ENCODE peak calls at places on chromosomes 6 and 20, in seven cellular contexts. One of them, this sample, is unnamed.

GRCh38 chr6:99016355-99016754 is 68.6 kb upstream of the FBXL4 start:
- DNase-seq in Karpas-422: no peak
- DNase-seq in Peyer's patch: no peak
- DNase-seq in brain microvascular endothelial cell: peak; percentile 32
- DNase-seq in DND-41: peak; percentile 47
- DNase-seq in AG04450: no peak
- DNase-seq in upper lobe of right lung: no peak
- DNase-seq in this sample: no peak

GRCh38 chr6:157343732-157344131 is 20.4 kb upstream of the TMEM242 start:
- DNase-seq in upper lobe of right lung: no peak
- DNase-seq in Peyer's patch: no peak
- DNase-seq in AG04450: no peak
- DNase-seq in brain microvascular endothelial cell: no peak
- DNase-seq in Karpas-422: no peak
- DNase-seq in DND-41: no peak
- DNase-seq in this sample: no peak

GRCh38 chr6:131811510-131811909 is 3.7 kb downstream of the ENPP1 start:
- DNase-seq in DND-41: no peak
- DNase-seq in brain microvascular endothelial cell: no peak
- DNase-seq in AG04450: no peak
- DNase-seq in Peyer's patch: no peak
- DNase-seq in upper lobe of right lung: no peak
- DNase-seq in Karpas-422: peak; percentile 53
- DNase-seq in this sample: no peak

GRCh38 chr6:159422041-159422984 is 253.1 kb downstream of the FNDC1 start:
- DNase-seq in Karpas-422: no peak
- DNase-seq in brain microvascular endothelial cell: peak; percentile 59
- DNase-seq in DND-41: no peak
- DNase-seq in upper lobe of right lung: no peak
- DNase-seq in Peyer's patch: no peak
- DNase-seq in AG04450: no peak
- DNase-seq in this sample: no peak

GRCh38 chr20:61804896-61805295 is 260.8 kb downstream of the TAF4 start:
- DNase-seq in Peyer's patch: peak; percentile 11
- DNase-seq in AG04450: no peak
- DNase-seq in DND-41: no peak
- DNase-seq in upper lobe of right lung: peak; percentile 40
- DNase-seq in Karpas-422: no peak
- DNase-seq in brain microvascular endothelial cell: no peak
- DNase-seq in this sample: no peak

GRCh38 chr6:158715330-158716311 is 65.8 kb downstream of the SYTL3 start:
- DNase-seq in brain microvascular endothelial cell: no peak
- DNase-seq in Peyer's patch: peak; percentile 79
- DNase-seq in Karpas-422: peak; percentile 83
- DNase-seq in DND-41: no peak
- DNase-seq in upper lobe of right lung: peak; percentile 74
- DNase-seq in AG04450: no peak
- DNase-seq in this sample: no peak

GRCh38 chr6:123802697-123803455 is 789 bp upstream of the NKAIN2 start:
- DNase-seq in upper lobe of right lung: peak; percentile 88
- DNase-seq in AG04450: peak; percentile 34
- DNase-seq in brain microvascular endothelial cell: peak; percentile 78
- DNase-seq in DND-41: peak; percentile 46
- DNase-seq in Karpas-422: peak; percentile 84
- DNase-seq in Peyer's patch: peak; percentile 73
- DNase-seq in this sample: peak; percentile 77

GRCh38 chr6:15441215-15441868 is 195.5 kb downstream of the JARID2 start:
- DNase-seq in AG04450: no peak
- DNase-seq in brain microvascular endothelial cell: peak; percentile 70
- DNase-seq in Peyer's patch: no peak
- DNase-seq in DND-41: peak; percentile 63
- DNase-seq in Karpas-422: peak; percentile 65
- DNase-seq in upper lobe of right lung: no peak
- DNase-seq in this sample: no peak

GRCh38 chr6:98653171-98653570 is 181.2 kb upstream of the POU3F2 start:
- DNase-seq in AG04450: no peak
- DNase-seq in upper lobe of right lung: no peak
- DNase-seq in Karpas-422: no peak
- DNase-seq in Peyer's patch: no peak
- DNase-seq in brain microvascular endothelial cell: no peak
- DNase-seq in DND-41: no peak
- DNase-seq in this sample: no peak

GRCh38 chr6:153965996-153966395 is 73.0 kb upstream of the OPRM1 start:
- DNase-seq in brain microvascular endothelial cell: peak; percentile 77
- DNase-seq in AG04450: no peak
- DNase-seq in Karpas-422: no peak
- DNase-seq in upper lobe of right lung: no peak
- DNase-seq in DND-41: peak; percentile 26
- DNase-seq in Peyer's patch: no peak
- DNase-seq in this sample: no peak

GRCh38 chr20:1824834-1825233 is 70.4 kb upstream of the SIRPA start:
- DNase-seq in upper lobe of right lung: no peak
- DNase-seq in Karpas-422: no peak
- DNase-seq in Peyer's patch: no peak
- DNase-seq in AG04450: no peak
- DNase-seq in DND-41: no peak
- DNase-seq in brain microvascular endothelial cell: no peak
- DNase-seq in this sample: no peak

GRCh38 chr6:97195117-97195516 is 87.9 kb downstream of the MMS22L start:
- DNase-seq in Karpas-422: no peak
- DNase-seq in DND-41: no peak
- DNase-seq in upper lobe of right lung: no peak
- DNase-seq in brain microvascular endothelial cell: peak; percentile 50
- DNase-seq in AG04450: no peak
- DNase-seq in Peyer's patch: no peak
- DNase-seq in this sample: no peak

GRCh38 chr6:152459245-152459644 is 177.9 kb downstream of the SYNE1 start:
- DNase-seq in brain microvascular endothelial cell: no peak
- DNase-seq in AG04450: no peak
- DNase-seq in upper lobe of right lung: no peak
- DNase-seq in Peyer's patch: no peak
- DNase-seq in DND-41: no peak
- DNase-seq in Karpas-422: no peak
- DNase-seq in this sample: no peak

GRCh38 chr6:104940881-104941693 is 15.8 kb upstream of the LIN28B start:
- DNase-seq in Peyer's patch: peak; percentile 54
- DNase-seq in DND-41: no peak
- DNase-seq in upper lobe of right lung: no peak
- DNase-seq in Karpas-422: no peak
- DNase-seq in AG04450: no peak
- DNase-seq in brain microvascular endothelial cell: no peak
- DNase-seq in this sample: no peak

GRCh38 chr6:148269386-148269785 is 73.3 kb upstream of the SASH1 start:
- DNase-seq in Karpas-422: no peak
- DNase-seq in Peyer's patch: no peak
- DNase-seq in brain microvascular endothelial cell: no peak
- DNase-seq in DND-41: no peak
- DNase-seq in AG04450: no peak
- DNase-seq in upper lobe of right lung: no peak
- DNase-seq in this sample: no peak

GRCh38 chr6:105711216-105711615 is 308.3 kb upstream of the PREP start:
- DNase-seq in Karpas-422: no peak
- DNase-seq in upper lobe of right lung: no peak
- DNase-seq in DND-41: no peak
- DNase-seq in brain microvascular endothelial cell: peak; percentile 18
- DNase-seq in Peyer's patch: no peak
- DNase-seq in AG04450: no peak
- DNase-seq in this sample: no peak

GRCh38 chr20:64154590-64155257 is 9.5 kb upstream of the MYT1 start:
- DNase-seq in AG04450: no peak
- DNase-seq in Peyer's patch: no peak
- DNase-seq in Karpas-422: no peak
- DNase-seq in upper lobe of right lung: no peak
- DNase-seq in DND-41: no peak
- DNase-seq in brain microvascular endothelial cell: no peak
- DNase-seq in this sample: peak; percentile 33

GRCh38 chr6:30175765-30176164 is 12.4 kb downstream of the TRIM15 start:
- DNase-seq in DND-41: no peak
- DNase-seq in AG04450: no peak
- DNase-seq in Peyer's patch: no peak
- DNase-seq in Karpas-422: no peak
- DNase-seq in brain microvascular endothelial cell: no peak
- DNase-seq in upper lobe of right lung: no peak
- DNase-seq in this sample: no peak

GRCh38 chr6:113934101-113934500 is 36.8 kb downstream of the HDAC2 start:
- DNase-seq in DND-41: no peak
- DNase-seq in AG04450: no peak
- DNase-seq in Karpas-422: no peak
- DNase-seq in Peyer's patch: no peak
- DNase-seq in brain microvascular endothelial cell: no peak
- DNase-seq in upper lobe of right lung: no peak
- DNase-seq in this sample: no peak

GRCh38 chr6:41581381-41581991 is 35.3 kb downstream of the FOXP4 start:
- DNase-seq in AG04450: peak; percentile 59
- DNase-seq in brain microvascular endothelial cell: peak; percentile 83
- DNase-seq in DND-41: no peak
- DNase-seq in upper lobe of right lung: no peak
- DNase-seq in Karpas-422: no peak
- DNase-seq in Peyer's patch: no peak
- DNase-seq in this sample: peak; percentile 80
- H3K27ac ChIP-seq in AG04450: peak overlapping the region; percentile 55
- H3K27ac ChIP-seq in brain microvascular endothelial cell: peak overlapping the region; percentile 67
- H3K27ac ChIP-seq in DND-41: no peak overlapping the region
- H3K27ac ChIP-seq in upper lobe of right lung: no peak overlapping the region
- H3K27ac ChIP-seq in Karpas-422: no peak overlapping the region
- H3K27ac ChIP-seq in Peyer's patch: no peak overlapping the region
- H3K27ac ChIP-seq in this sample: no peak overlapping the region

DNA sequence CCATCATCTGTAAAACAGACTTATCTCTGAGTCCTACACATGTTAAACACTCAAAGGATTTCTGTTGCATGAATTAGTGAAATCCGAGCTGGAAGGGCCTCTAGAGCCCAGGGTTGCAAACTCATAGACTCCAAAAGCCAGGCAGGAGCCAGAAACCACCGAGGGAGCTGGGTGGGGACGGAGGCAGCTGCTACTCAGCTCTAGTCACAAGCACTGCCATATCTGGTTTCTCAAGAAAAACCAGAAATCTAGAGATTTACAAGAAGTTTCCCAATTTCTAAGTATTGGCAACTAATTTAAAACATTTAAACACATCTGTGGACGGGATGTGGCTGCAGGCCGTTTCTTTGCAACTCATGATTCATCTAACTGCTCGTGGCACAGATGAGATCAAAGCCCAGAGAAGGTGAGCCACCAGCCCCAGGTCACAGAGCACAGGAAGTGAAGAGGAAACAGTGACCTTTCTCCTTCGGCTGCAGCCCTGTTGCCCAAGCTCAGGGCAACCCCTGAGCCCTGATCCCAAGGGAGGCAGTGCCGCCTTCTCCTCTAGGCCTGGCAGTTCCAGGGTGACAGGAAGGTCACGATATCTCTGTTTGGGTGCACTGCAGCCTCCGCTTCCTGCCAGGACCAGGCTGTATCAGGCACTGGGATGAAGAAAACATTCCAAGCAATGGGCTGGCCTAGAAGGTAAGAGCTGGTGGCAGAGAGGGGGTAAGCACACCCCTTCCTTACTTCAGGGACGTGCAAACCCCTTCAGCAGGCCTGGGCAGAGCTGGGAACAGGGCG is 26.4 kb upstream of the PTGIS start:
- DNase-seq in AG04450: peak; percentile 69
- DNase-seq in brain microvascular endothelial cell: peak; percentile 53
- DNase-seq in upper lobe of right lung: no peak
- DNase-seq in Peyer's patch: no peak
- DNase-seq in DND-41: peak; percentile 88
- DNase-seq in Karpas-422: no peak
- DNase-seq in this sample: peak; percentile 92
- H3K27ac ChIP-seq in AG04450: peak overlapping the region; percentile 92
- H3K27ac ChIP-seq in brain microvascular endothelial cell: peak overlapping the region; percentile 59
- H3K27ac ChIP-seq in upper lobe of right lung: peak overlapping the region; percentile 72
- H3K27ac ChIP-seq in Peyer's patch: peak overlapping the region; percentile 42
- H3K27ac ChIP-seq in DND-41: peak overlapping the region; percentile 80
- H3K27ac ChIP-seq in Karpas-422: no peak overlapping the region
- H3K27ac ChIP-seq in this sample: peak overlapping the region; percentile 66

GRCh38 chr6:122628714-122629113 is 18.5 kb downstream of the PKIB start:
- DNase-seq in DND-41: no peak
- DNase-seq in brain microvascular endothelial cell: no peak
- DNase-seq in upper lobe of right lung: no peak
- DNase-seq in Peyer's patch: no peak
- DNase-seq in Karpas-422: no peak
- DNase-seq in AG04450: no peak
- DNase-seq in this sample: no peak

GRCh38 chr6:122622404-122622938 is 12.3 kb downstream of the PKIB start:
- DNase-seq in upper lobe of right lung: no peak
- DNase-seq in Peyer's patch: no peak
- DNase-seq in DND-41: no peak
- DNase-seq in Karpas-422: no peak
- DNase-seq in brain microvascular endothelial cell: no peak
- DNase-seq in AG04450: no peak
- DNase-seq in this sample: no peak

GRCh38 chr6:122623279-122623678 is 13.1 kb downstream of the PKIB start:
- DNase-seq in upper lobe of right lung: no peak
- DNase-seq in brain microvascular endothelial cell: no peak
- DNase-seq in Karpas-422: no peak
- DNase-seq in Peyer's patch: no peak
- DNase-seq in DND-41: no peak
- DNase-seq in AG04450: no peak
- DNase-seq in this sample: no peak

GRCh38 chr6:122621638-122622037 is 11.4 kb downstream of the PKIB start:
- DNase-seq in brain microvascular endothelial cell: no peak
- DNase-seq in Karpas-422: no peak
- DNase-seq in upper lobe of right lung: no peak
- DNase-seq in AG04450: no peak
- DNase-seq in Peyer's patch: no peak
- DNase-seq in DND-41: no peak
- DNase-seq in this sample: no peak

GRCh38 chr6:122624853-122625252 is 14.6 kb downstream of the PKIB start:
- DNase-seq in AG04450: no peak
- DNase-seq in Peyer's patch: no peak
- DNase-seq in DND-41: no peak
- DNase-seq in upper lobe of right lung: no peak
- DNase-seq in Karpas-422: no peak
- DNase-seq in brain microvascular endothelial cell: no peak
- DNase-seq in this sample: no peak
- H3K27ac ChIP-seq in AG04450: no peak overlapping the region
- H3K27ac ChIP-seq in Peyer's patch: no peak overlapping the region
- H3K27ac ChIP-seq in DND-41: no peak overlapping the region
- H3K27ac ChIP-seq in upper lobe of right lung: no peak overlapping the region
- H3K27ac ChIP-seq in Karpas-422: no peak overlapping the region
- H3K27ac ChIP-seq in brain microvascular endothelial cell: no peak overlapping the region
- H3K27ac ChIP-seq in this sample: no peak overlapping the region

DNA sequence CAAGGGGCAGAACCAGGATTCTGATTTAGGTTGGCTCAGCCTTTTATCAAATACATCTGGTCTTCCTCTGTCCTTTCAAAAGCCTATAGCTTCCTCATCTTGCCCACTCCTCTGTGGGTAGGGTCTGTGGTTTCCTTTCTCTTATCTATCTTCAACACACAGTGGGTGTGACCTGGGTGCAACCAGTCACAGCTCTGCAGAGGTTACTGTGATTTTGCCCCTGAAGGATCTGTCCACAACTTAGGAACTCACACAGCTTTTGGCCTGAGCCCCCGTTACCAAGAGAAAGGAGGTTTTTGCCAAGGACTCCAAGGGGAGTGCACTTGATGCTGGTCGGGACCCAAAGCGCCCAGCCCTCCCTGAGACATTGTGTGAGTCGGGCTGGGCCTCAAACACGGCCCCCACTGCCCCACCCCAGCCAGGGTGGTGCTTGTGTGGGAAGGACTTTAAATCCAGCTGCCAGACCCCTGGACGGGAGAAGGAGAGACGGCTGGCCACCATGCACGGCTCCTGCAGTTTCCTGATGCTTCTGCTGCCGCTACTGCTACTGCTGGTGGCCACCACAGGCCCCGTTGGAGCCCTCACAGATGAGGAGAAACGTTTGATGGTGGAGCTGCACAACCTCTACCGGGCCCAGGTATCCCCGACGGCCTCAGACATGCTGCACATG is at the start of gene PI16:
- DNase-seq in Karpas-422: no peak
- DNase-seq in brain microvascular endothelial cell: no peak
- DNase-seq in DND-41: no peak
- DNase-seq in Peyer's patch: no peak
- DNase-seq in upper lobe of right lung: peak; percentile 38
- DNase-seq in AG04450: no peak
- DNase-seq in this sample: no peak
- H3K27ac ChIP-seq in Karpas-422: no peak within 1 kb of the TSS
- H3K27ac ChIP-seq in brain microvascular endothelial cell: no peak within 1 kb of the TSS
- H3K27ac ChIP-seq in DND-41: no peak within 1 kb of the TSS
- H3K27ac ChIP-seq in Peyer's patch: no peak within 1 kb of the TSS
- H3K27ac ChIP-seq in upper lobe of right lung: no peak within 1 kb of the TSS
- H3K27ac ChIP-seq in AG04450: no peak within 1 kb of the TSS
- H3K27ac ChIP-seq in this sample: no peak within 1 kb of the TSS

This sample was measured in sigmoid colon.